ENCODE peak calls at places on chromosomes 1 and 21, in eight cellular contexts. P is PC-9; H is mammary epithelial cell; X is gastrocnemius medialis; Y is psoas muscle; W is CD8-positive, alpha-beta T cell; C is coronary artery; Z is prostate gland. S is an unnamed sample.

GRCh38 chr1:156486421-156487344 is 13.9 kb downstream of the MEF2D start:
- DNase-seq in P (no peak), H (no peak), X (no peak), Y (no peak), W (no peak), C (no peak), Z (no peak), S (no peak)

GRCh38 chr1:18343646-18344045 is 137.1 kb upstream of the KLHDC7A start:
- DNase-seq in P (no peak), H (no peak), X (no peak), Y (no peak), W (no peak), C (no peak), Z (no peak), S (no peak)

GRCh38 chr1:28056129-28056925 is 32.1 kb downstream of the EYA3 start:
- DNase-seq in P (no peak), H (peak), X (no peak), Y (no peak), W (peak), C (no peak), Z (no peak), S (no peak)

GRCh38 chr1:93937997-93938396 is 28.8 kb upstream of the GCLM start:
- DNase-seq in P (no peak), H (no peak), X (no peak), Y (no peak), W (no peak), C (no peak), Z (no peak), S (no peak)

GRCh38 chr21:28971171-28971570 is 21.5 kb downstream of the LTN1 start:
- DNase-seq in P (no peak), H (no peak), X (no peak), Y (no peak), W (no peak), C (no peak), Z (no peak), S (no peak)

GRCh38 chr1:1371741-1372711 is 3.0 kb downstream of the AURKAIP1 start:
- DNase-seq in P (peak), H (no peak), X (peak), Y (peak), W (peak), C (no peak), Z (peak), S (peak)

GRCh38 chr1:228794173-228794572 is 58.9 kb downstream of the RHOU start:
- DNase-seq in P (no peak), H (no peak), X (no peak), Y (no peak), W (no peak), C (no peak), Z (no peak), S (no peak)

GRCh38 chr1:236495359-236496120 is 28.2 kb upstream of the LGALS8 start:
- DNase-seq in P (no peak), H (no peak), X (no peak), Y (no peak), W (no peak), C (no peak), Z (no peak), S (no peak)

GRCh38 chr1:63319069-63320023 is 3.0 kb upstream of the FOXD3 start:
- DNase-seq in P (no peak), H (no peak), X (no peak), Y (no peak), W (no peak), C (no peak), Z (no peak), S (no peak)

GRCh38 chr1:237713886-237714285 is 176.8 kb downstream of the ZP4 start:
- DNase-seq in P (no peak), H (no peak), X (no peak), Y (no peak), W (no peak), C (no peak), Z (no peak), S (no peak)

GRCh38 chr1:63214553-63214952 is 107.8 kb upstream of the FOXD3 start:
- DNase-seq in P (no peak), H (no peak), X (no peak), Y (no peak), W (no peak), C (no peak), Z (no peak), S (no peak)

GRCh38 chr1:192235127-192235526 is 76.9 kb downstream of the RGS18 start:
- DNase-seq in P (no peak), H (no peak), X (no peak), Y (no peak), W (no peak), C (no peak), Z (no peak), S (no peak)

GRCh38 chr21:35208117-35208516 is 159.0 kb upstream of the RUNX1 start:
- DNase-seq in P (no peak), H (no peak), X (no peak), Y (no peak), W (no peak), C (no peak), Z (no peak), S (no peak)

GRCh38 chr1:58611986-58612385 is 34.9 kb upstream of the TACSTD2 start:
- DNase-seq in P (no peak), H (no peak), X (no peak), Y (no peak), W (no peak), C (no peak), Z (no peak), S (no peak)

GRCh38 chr21:30340714-30341573 is 3.5 kb upstream of the KRTAP27-1 start:
- DNase-seq in P (no peak), H (peak), X (no peak), Y (peak), W (peak), C (no peak), Z (peak), S (no peak)

DNA sequence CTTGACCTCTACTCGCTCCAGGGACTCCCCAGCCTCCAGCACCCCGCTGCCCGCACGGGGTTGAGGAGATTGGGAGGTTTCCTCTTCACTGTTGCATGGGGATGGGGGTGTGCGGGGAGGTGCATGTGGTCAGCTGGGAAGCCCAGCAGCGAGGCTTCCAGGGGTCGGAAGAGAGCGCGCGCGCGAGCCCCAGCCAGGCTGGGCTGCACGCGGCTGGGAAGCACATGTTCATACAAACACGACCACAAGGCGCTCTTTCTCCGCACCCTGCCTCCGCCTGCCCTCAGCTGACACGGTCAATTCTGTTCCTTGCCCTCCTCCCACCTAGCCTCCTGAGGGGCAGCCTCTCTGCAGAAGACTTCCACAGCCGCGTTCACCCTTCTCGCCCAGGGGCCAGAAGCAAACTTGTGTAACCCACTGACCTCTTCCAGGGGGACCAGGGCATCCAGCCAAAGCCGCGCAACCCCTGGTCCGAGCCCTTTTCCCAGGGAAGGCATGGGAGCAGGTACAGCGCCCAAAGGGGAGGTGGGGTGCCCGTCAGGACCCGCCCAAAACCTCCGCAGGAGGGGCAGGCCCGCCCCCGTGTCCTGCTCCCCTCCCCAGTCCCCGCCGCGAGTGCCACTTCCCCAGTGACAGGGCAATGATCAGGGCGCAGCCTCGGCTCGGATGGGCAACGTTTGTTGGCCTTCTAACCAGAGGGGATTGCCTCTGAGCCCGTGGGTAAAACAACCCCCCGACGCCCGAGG is 1.3 kb downstream of the COL24A1 start:
- DNase-seq in P (peak), H (no peak), X (no peak), Y (peak), W (no peak), C (peak), Z (no peak), S (peak)
- H3K4me3 ChIP-seq in P (no peak), H (no peak), X (peak), Y (peak), W (no peak), C (peak), Z (peak), S (peak)

GRCh38 chr1:44723496-44724407 is 7.2 kb downstream of the RNU5D-1 start:
- DNase-seq in P (no peak), H (no peak), X (no peak), Y (no peak), W (peak), C (no peak), Z (no peak), S (no peak)
- H3K27ac ChIP-seq in P (no peak), H (no peak), X (no peak), Y (no peak), W (peak), C (no peak), Z (no peak), S (no peak)

GRCh38 chr21:14528815-14529214 is 17.3 kb downstream of the SAMSN1 start:
- DNase-seq in P (no peak), H (no peak), X (no peak), Y (no peak), W (no peak), C (no peak), Z (no peak), S (no peak)

GRCh38 chr21:14527690-14528652 is 18.1 kb downstream of the SAMSN1 start:
- DNase-seq in P (no peak), H (no peak), X (no peak), Y (no peak), W (no peak), C (no peak), Z (no peak), S (no peak)

GRCh38 chr21:14533555-14534400 is 12.3 kb downstream of the SAMSN1 start:
- DNase-seq in P (peak), H (peak), X (no peak), Y (no peak), W (no peak), C (no peak), Z (no peak), S (no peak)

GRCh38 chr21:14531927-14532326 is 14.2 kb downstream of the SAMSN1 start:
- DNase-seq in P (no peak), H (no peak), X (no peak), Y (no peak), W (no peak), C (no peak), Z (no peak), S (no peak)

DNA sequence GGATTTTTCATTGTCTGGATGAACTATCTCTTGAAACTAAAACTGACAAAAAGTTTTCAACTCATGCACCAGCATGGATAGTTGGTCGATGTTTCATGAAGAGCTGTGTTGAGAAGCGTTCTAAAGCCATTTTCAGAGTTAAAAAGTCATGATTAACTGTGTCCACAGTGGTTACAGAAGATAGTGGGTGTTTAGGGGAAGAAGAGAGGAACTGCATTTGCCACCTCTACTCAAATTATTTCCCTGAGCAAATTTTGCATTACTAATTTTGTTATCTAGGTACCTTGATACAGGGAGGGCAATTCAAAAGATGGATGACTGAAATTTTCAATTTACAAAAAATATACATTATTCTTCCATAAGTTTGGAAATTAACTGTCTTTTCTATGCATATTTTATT is 15.5 kb downstream of the SAMSN1 start:
- DNase-seq in P (no peak), H (no peak), X (no peak), Y (no peak), W (no peak), C (no peak), Z (no peak), S (no peak)
- TF ChIP-seq CTCF in P (no peak), H (no peak), X (no peak), Y (no peak), W (no peak), C (no peak), Z (no peak), S (no peak)

DNA sequence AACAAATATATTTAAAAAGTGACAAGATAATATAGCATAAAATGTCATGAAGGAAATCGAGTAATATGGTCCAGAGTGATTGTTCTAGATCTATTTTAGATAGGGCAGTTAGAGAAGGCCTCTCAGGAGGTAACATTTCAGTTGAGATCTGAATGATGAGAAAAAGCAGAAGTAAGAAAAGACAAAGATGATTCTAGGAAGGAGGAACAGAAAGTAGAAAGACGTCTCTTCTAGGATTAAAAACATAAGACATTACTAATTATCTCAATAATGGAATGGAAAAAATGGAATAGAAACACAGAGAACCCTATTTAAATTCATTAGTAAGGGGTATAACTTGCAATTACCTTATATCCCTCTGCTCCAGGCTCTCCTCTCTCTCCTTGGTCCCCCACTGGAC is 130.0 kb upstream of the ZNHIT6 start:
- DNase-seq in P (no peak), H (no peak), X (no peak), Y (no peak), W (no peak), C (no peak), Z (no peak), S (no peak)
- H3K4me3 ChIP-seq in P (no peak), H (no peak), X (no peak), Y (no peak), W (no peak), C (no peak), Z (no peak), S (no peak)

GRCh38 chr1:12475158-12475934 is 142.7 kb downstream of the DHRS3 start:
- DNase-seq in P (no peak), H (no peak), X (peak), Y (no peak), W (no peak), C (no peak), Z (peak), S (no peak)
- H3K27ac ChIP-seq in P (peak), H (no peak), X (peak), Y (peak), W (peak), C (peak), Z (peak), S (peak)

GRCh38 chr1:29698033-29698432 is 461.7 kb downstream of the PTPRU start:
- DNase-seq in P (peak), H (peak), X (no peak), Y (no peak), W (no peak), C (no peak), Z (no peak), S (no peak)
- TF ChIP-seq CTCF in P (peak), H (peak), X (no peak), Y (no peak), W (no peak), C (no peak), Z (no peak), S (peak)

GRCh38 chr1:114034561-114035303 is 55.5 kb downstream of the OLFML3 start:
- DNase-seq in P (no peak), H (no peak), X (no peak), Y (no peak), W (no peak), C (no peak), Z (no peak), S (no peak)

GRCh38 chr1:114035304-114035700 is 56.0 kb downstream of the OLFML3 start:
- DNase-seq in P (no peak), H (no peak), X (no peak), Y (no peak), W (no peak), C (no peak), Z (no peak), S (no peak)

GRCh38 chr1:114033219-114033706 is 54.0 kb downstream of the OLFML3 start:
- DNase-seq in P (no peak), H (no peak), X (no peak), Y (no peak), W (no peak), C (no peak), Z (no peak), S (no peak)

GRCh38 chr1:114033961-114034360 is 54.7 kb downstream of the OLFML3 start:
- DNase-seq in P (no peak), H (no peak), X (no peak), Y (no peak), W (no peak), C (no peak), Z (peak), S (no peak)

DNA sequence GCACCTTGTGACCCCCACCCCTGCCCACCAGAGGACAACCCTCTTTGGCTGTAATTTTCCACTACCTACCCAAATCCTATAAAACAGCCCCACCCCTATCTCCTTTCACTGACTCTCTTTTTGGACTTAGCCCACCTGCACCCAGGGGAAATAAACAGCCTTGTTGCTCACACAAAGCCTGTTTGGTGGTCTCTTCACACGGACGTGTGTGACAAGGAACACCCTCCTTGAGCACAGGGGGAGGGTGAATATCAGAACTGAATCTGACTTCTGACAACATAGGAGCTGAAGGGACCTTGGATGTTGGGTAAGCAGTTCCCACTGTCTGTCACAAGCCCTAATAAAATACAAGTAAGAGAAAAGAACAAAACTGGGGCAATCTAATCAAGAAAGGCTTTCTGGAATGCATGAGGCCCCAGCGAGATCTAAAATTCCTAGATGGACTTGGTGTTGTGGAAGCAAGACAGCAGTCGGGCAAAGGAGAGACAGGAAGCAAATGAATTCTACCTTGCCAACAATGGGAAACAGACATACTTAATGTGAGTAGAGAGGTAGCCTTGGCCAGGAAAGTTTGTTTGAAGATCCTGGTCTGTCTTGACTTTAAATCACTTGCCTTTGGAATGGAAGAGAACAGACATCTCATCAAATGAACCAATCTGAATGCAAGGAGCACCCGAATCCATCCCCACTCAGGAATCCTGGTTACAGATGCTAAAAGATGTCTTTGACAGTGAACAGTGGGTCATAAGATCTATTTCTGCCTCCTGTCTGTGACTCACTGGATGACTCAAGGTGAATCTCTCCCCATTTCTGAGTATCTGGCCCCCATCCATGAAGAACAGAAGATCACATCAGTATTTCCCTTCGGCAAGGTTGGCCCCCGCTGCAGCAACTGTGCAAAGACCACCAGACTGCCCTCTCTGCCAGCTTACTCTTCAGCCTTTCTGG is 53.3 kb downstream of the OLFML3 start:
- DNase-seq in P (no peak), H (peak), X (no peak), Y (no peak), W (no peak), C (no peak), Z (no peak), S (no peak)
- H3K4me3 ChIP-seq in P (no peak), H (no peak), X (no peak), Y (no peak), W (no peak), C (no peak), Z (no peak), S (no peak)

DNA sequence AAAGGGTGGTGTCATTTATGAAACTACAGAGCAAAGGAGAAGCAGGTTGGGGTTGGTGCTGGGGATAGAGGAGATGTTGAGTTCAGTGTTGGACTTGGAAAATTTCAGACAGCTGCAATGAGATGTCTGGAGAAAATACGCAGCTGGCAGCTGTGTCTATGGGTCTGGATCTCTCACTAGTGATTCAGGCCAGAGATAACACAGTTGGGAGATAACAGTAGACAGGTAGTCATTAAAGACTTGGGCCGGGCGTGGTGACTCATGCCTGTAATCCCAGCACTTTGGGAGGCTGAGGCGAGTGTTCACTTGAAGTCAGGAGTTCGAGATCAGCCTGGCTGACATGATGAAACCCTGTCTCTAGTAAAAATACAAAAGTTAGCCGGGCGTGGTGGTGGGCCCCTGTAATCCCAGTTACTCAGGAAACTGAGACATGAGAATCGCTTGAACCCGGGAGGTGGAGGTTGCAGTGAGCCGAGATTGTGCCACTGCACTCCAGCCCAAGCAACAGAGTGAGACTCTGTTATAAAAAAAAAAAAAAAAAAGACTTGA is 2.5 kb upstream of the TFAP2E start:
- DNase-seq in P (no peak), H (peak), X (no peak), Y (no peak), W (no peak), C (no peak), Z (no peak), S (no peak)
- H3K27ac ChIP-seq in P (no peak), H (no peak), X (no peak), Y (no peak), W (no peak), C (no peak), Z (no peak), S (no peak)

DNA sequence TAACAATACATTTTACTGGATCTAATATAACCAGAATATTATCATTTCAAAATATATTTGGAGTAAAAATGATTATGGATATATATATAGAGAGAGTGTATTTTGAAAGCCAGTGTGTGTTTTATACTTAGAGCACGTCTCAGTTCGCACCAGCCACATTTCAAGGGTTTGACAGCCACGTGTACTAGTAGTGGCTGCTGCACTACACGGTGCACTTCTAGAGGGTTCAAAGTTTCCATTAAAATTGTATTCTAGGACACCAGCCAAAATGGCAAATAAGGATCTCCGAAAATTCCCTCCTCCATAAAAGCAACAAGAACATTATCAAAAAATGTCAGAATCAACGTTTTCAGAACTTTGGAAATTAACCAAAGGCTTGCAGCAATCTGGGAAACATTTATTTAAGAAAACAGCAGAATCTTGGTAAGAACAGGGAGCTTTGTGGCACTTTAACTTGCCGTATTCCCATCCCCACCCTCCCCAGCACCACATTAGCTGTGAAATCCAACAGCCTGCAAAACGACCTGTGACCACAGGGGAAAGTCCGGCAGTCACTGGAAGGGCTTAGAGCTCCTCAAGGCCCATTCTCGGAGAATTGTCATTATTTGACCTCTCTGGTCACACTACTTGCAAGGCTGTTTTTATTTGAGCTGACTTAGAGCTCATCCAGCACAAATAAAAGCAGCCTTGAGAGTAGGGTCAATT is 33.5 kb upstream of the MRPS6 start:
- DNase-seq in P (no peak), H (no peak), X (no peak), Y (no peak), W (no peak), C (no peak), Z (no peak), S (no peak)
- TF ChIP-seq CTCF in P (no peak), H (no peak), X (no peak), Y (no peak), W (no peak), C (no peak), Z (no peak), S (no peak)